ENCODE peak calls at places on chromosome 7, in eight cellular contexts. U is prostate gland, Y is Panc1, Z is kidney, S is upper lobe of right lung, P is uterus, W is endothelial cell of umbilical vein, N is mammary epithelial cell. E is an unnamed sample.

GRCh38 chr7:42071372-42072261 is 165.4 kb downstream of the GLI3 start:
- DNase-seq in Z (no peak), S (no peak), W (no peak), N (peak; percentile 72), U (no peak), Y (no peak), P (no peak), E (peak; percentile 34)

GRCh38 chr7:44307905-44308740 is 17.3 kb downstream of the CAMK2B start:
- DNase-seq in P (no peak), Z (no peak), N (peak; percentile 83), W (no peak), S (peak; percentile 46), U (peak; percentile 50), Y (no peak), E (no peak)

GRCh38 chr7:27346531-27347260 is 104.1 kb downstream of the EVX1 start:
- DNase-seq in W (peak; percentile 41), N (peak; percentile 78), S (no peak), U (peak; percentile 97), P (peak; percentile 71), Y (peak; percentile 38), Z (no peak), E (peak; percentile 46)

GRCh38 chr7:155728116-155728515 is 83.7 kb downstream of the RBM33 start:
- DNase-seq in P (no peak), Y (no peak), S (no peak), N (no peak), W (no peak), U (no peak), Z (no peak), E (no peak)

GRCh38 chr7:113142385-113143119 is 24.2 kb upstream of the SMIM30 start:
- DNase-seq in Y (no peak), S (no peak), W (no peak), U (no peak), Z (no peak), P (no peak), N (no peak), E (no peak)

GRCh38 chr7:92297736-92298135 is 52.0 kb downstream of the ANKIB1 start:
- DNase-seq in W (no peak), Z (no peak), P (no peak), S (no peak), Y (no peak), N (no peak), U (no peak), E (no peak)

GRCh38 chr7:71746004-71746403 is 614.1 kb downstream of the GALNT17 start:
- DNase-seq in S (no peak), Y (no peak), Z (no peak), W (no peak), P (no peak), N (no peak), U (no peak), E (no peak)

GRCh38 chr7:691361-692045 is 35.0 kb upstream of the DNAAF5 start:
- DNase-seq in N (no peak), Y (no peak), W (no peak), S (peak; percentile 47), U (no peak), P (no peak), Z (peak; percentile 42), E (no peak)

GRCh38 chr7:49980414-49980813 is 112.6 kb downstream of the ZPBP start:
- DNase-seq in N (no peak), U (no peak), P (no peak), Y (no peak), S (no peak), W (no peak), Z (no peak), E (no peak)

GRCh38 chr7:138072726-138073125 is 3.5 kb upstream of the AKR1D1 start:
- DNase-seq in Y (no peak), N (no peak), P (no peak), S (no peak), U (no peak), Z (no peak), W (no peak), E (no peak)

GRCh38 chr7:45229130-45229920 is 71.7 kb downstream of the RAMP3 start:
- DNase-seq in Z (no peak), U (no peak), P (no peak), S (no peak), W (no peak), N (no peak), Y (no peak), E (no peak)

GRCh38 chr7:64795176-64795575 is 948 bp downstream of the ZNF138 start:
- DNase-seq in P (no peak), N (no peak), U (no peak), S (no peak), Y (no peak), Z (no peak), W (no peak), E (no peak)

GRCh38 chr7:45026984-45027773 is 27.2 kb downstream of the CCM2 start:
- DNase-seq in U (no peak), W (peak; percentile 31), Y (no peak), S (no peak), P (no peak), N (peak; percentile 67), Z (no peak), E (no peak)

GRCh38 chr7:72793791-72794190 is 34.2 kb downstream of the TYW1B start:
- DNase-seq in W (no peak), U (no peak), Z (no peak), P (no peak), Y (no peak), S (no peak), N (no peak), E (no peak)

GRCh38 chr7:118731854-118732253 is 507.4 kb downstream of the ANKRD7 start:
- DNase-seq in U (no peak), Y (no peak), P (no peak), N (no peak), Z (no peak), W (no peak), S (no peak), E (no peak)

GRCh38 chr7:80593869-80594587 is 44.4 kb upstream of the CD36 start:
- DNase-seq in S (peak; percentile 77), N (no peak), Z (no peak), W (no peak), Y (no peak), P (no peak), U (no peak), E (peak; percentile 72)

GRCh38 chr7:141702047-141702567 is at the start of gene DENND11:
- DNase-seq in Z (peak; percentile 82), S (peak; percentile 81), P (no peak), N (peak; percentile 41), U (peak; percentile 26), W (peak; percentile 47), Y (no peak), E (peak; percentile 72)

GRCh38 chr7:27155816-27156507 is 513 bp downstream of the HOXA7 start:
- DNase-seq in S (peak; percentile 61), N (peak; percentile 55), Z (peak; percentile 82), U (no peak), P (peak; percentile 43), W (peak; percentile 79), Y (no peak), E (no peak)

GRCh38 chr7:44309271-44310091 is 15.9 kb downstream of the CAMK2B start:
- DNase-seq in Y (no peak), S (peak; percentile 75), U (no peak), N (no peak), W (peak; percentile 56), P (no peak), Z (peak; percentile 87), E (peak; percentile 86)

GRCh38 chr7:92325850-92326249 is 80.1 kb downstream of the ANKIB1 start:
- DNase-seq in Z (no peak), Y (no peak), W (no peak), N (no peak), U (no peak), S (no peak), P (no peak), E (no peak)

GRCh38 chr7:105003275-105003674 is 10.7 kb upstream of the KMT2E start:
- DNase-seq in S (no peak), U (no peak), Y (no peak), W (peak; percentile 66), N (peak; percentile 76), P (peak; percentile 80), Z (no peak), E (peak; percentile 76)

GRCh38 chr7:158094671-158095256 is 492.9 kb downstream of the PTPRN2 start:
- DNase-seq in U (no peak), S (peak; percentile 26), Y (no peak), N (no peak), P (no peak), W (no peak), Z (peak; percentile 26), E (no peak)

GRCh38 chr7:157673573-157673972 is 336.8 kb downstream of the DNAJB6 start:
- DNase-seq in Y (no peak), W (no peak), Z (no peak), S (peak; percentile 54), U (no peak), P (no peak), N (no peak), E (no peak)

GRCh38 chr7:155807805-155808550 is 4.3 kb downstream of the SHH start:
- DNase-seq in P (no peak), Y (no peak), N (no peak), Z (peak; percentile 90), S (peak; percentile 78), U (no peak), W (no peak), E (no peak)

GRCh38 chr7:25353191-25353590 is 124.9 kb upstream of the NPVF start:
- DNase-seq in P (no peak), Y (no peak), S (no peak), W (no peak), U (no peak), N (no peak), Z (no peak), E (no peak)

GRCh38 chr7:116524609-116525297 is at the start of gene CAV1:
- DNase-seq in Y (peak; percentile 95), N (peak; percentile 98), U (peak; percentile 75), W (peak; percentile 96), P (peak; percentile 88), S (peak; percentile 89), Z (peak; percentile 85), E (peak; percentile 90)
- TF ChIP-seq CTCF in Y (peak; percentile 40), N (peak; percentile 42), U (no peak), W (peak; percentile 41), P (peak; percentile 16), S (peak; percentile 25), Z (no peak), E (no peak)

GRCh38 chr7:78497730-78498129 is 699.2 kb downstream of the PHTF2 start:
- DNase-seq in W (no peak), Y (no peak), U (no peak), S (no peak), N (no peak), P (no peak), Z (no peak), E (no peak)
- H3K27ac ChIP-seq in W (no peak overlapping the region), Y (no peak overlapping the region), U (no peak overlapping the region), S (no peak overlapping the region), N (no peak overlapping the region), P (no peak overlapping the region), Z (no peak overlapping the region), E (no peak overlapping the region)

GRCh38 chr7:22676385-22676784 is 50.6 kb upstream of the IL6 start:
- DNase-seq in U (no peak), W (no peak), Z (no peak), S (no peak), N (no peak), P (no peak), Y (no peak), E (no peak)
- H3K4me3 ChIP-seq in U (no peak overlapping the region), W (no peak overlapping the region), Z (no peak overlapping the region), S (no peak overlapping the region), N (no peak overlapping the region), P (no peak overlapping the region), Y (no peak overlapping the region), E (no peak overlapping the region)

DNA sequence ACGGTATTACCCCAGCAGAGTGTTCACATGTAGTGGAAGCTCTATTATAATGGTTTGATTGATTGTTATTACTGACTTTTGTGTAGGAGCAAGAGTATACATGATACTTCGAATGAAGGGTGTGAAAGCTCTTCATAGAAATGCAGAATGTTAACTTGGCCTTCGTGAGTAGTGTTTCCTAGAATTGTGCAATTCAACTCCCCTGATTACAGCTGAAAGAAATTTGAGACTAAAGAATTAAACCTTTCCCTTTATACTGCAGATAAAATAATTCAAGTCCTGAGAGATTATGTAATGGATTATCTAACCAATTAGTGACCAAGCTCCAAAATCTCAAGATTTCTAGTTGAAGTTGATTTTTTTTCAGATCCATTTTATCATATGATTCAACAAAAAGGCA is 38.2 kb downstream of the MKLN1 start:
- DNase-seq in P (no peak), S (no peak), W (peak; percentile 36), Y (no peak), N (no peak), Z (no peak), U (no peak), E (no peak)
- TF ChIP-seq CTCF in P (no peak), S (no peak), W (no peak), Y (no peak), N (no peak), Z (no peak), U (no peak), E (no peak)

E was measured in thyroid gland.